ENCODE peak calls at places on chromosomes 1 and 21, in four cellular contexts. A is HFF-Myc, X is H1, L is dorsolateral prefrontal cortex. K is an unnamed sample.

GRCh38 chr1:160641323-160642280 is 5.2 kb downstream of the SLAMF1 start:
- DNase-seq in A (no peak), X (no peak), L (no peak), K (no peak)

GRCh38 chr1:117740461-117740860 is 134.6 kb downstream of the TENT5C start:
- DNase-seq in A (no peak), X (no peak), L (no peak), K (no peak)

GRCh38 chr1:152907686-152908601 is at the start of gene IVL:
- DNase-seq in A (no peak), X (no peak), L (no peak), K (no peak)

GRCh38 chr1:171506525-171507304 is 21.4 kb downstream of the PRRC2C start:
- DNase-seq in A (no peak), X (no peak), L (no peak), K (no peak)

GRCh38 chr1:1331068-1331965 is at the start of gene TAS1R3:
- DNase-seq in A (no peak), X (no peak), L (no peak), K (no peak)

GRCh38 chr1:1920608-1921458 is 1.8 kb upstream of the TMEM52 start:
- DNase-seq in A (no peak), X (no peak), L (no peak), K (no peak)

GRCh38 chr1:241606544-241606943 is 33.6 kb downstream of the CHML start:
- DNase-seq in A (peak), X (no peak), L (no peak), K (no peak)

GRCh38 chr1:47147047-47147785 is 10.0 kb downstream of the CYP4A22 start:
- DNase-seq in A (no peak), X (no peak), L (no peak), K (no peak)

GRCh38 chr21:31203371-31204054 is 140.5 kb downstream of the TIAM1 start:
- DNase-seq in A (no peak), X (no peak), L (no peak), K (no peak)

GRCh38 chr1:92754000-92754787 is 30.7 kb downstream of the EVI5 start:
- DNase-seq in A (peak), X (no peak), L (no peak), K (peak)

GRCh38 chr1:236603896-236604217 is 459 bp downstream of the HEATR1 start:
- DNase-seq in A (no peak), X (no peak), L (no peak), K (no peak)

GRCh38 chr1:21689531-21690165 is 20.5 kb upstream of the RAP1GAP start:
- DNase-seq in A (no peak), X (no peak), L (no peak), K (no peak)

GRCh38 chr1:68590473-68590872 is 93.6 kb upstream of the DEPDC1 start:
- DNase-seq in A (no peak), X (no peak), L (no peak), K (no peak)
- TF ChIP-seq CTCF in A (no peak), X (no peak), L (no peak), K (no peak)

DNA sequence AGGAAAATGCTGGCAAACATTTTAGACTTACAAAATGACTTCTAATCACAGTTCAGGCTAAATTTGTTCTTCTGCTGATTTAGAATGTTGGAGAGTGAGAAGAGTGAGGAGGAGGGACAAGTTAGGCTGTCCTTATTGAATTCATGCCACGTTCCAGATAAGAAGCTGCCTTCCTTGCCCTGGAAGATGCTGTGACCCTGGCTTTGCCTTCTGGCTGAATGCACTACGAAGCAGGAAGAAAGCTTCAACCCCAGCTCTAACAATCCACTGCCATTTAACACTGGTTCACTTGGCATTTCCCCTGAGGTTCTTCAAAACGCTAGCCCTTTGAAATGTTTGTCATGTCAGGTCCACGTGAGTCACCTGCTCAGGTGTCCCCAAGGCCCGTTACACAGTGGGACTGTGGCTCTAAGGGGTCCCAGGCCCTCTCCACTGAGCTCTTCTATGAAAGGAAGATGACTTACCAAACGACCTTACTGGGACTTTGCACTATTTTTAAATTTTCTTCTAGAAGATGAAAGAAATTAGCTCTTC is 30.0 kb upstream of the LRRC8C start:
- DNase-seq in A (no peak), X (no peak), L (no peak), K (no peak)
- H3K4me3 ChIP-seq in A (no peak), X (no peak), L (no peak), K (no peak)

GRCh38 chr1:14538335-14538734 is 60.1 kb upstream of the KAZN start:
- DNase-seq in A (no peak), X (no peak), L (no peak), K (no peak)
- TF ChIP-seq CTCF in A (no peak), X (peak), L (no peak), K (peak)

GRCh38 chr21:45555557-45556301 is 13.5 kb upstream of the SLC19A1 start:
- DNase-seq in A (peak), X (peak), L (peak), K (peak)

GRCh38 chr21:45552696-45553391 is 10.6 kb upstream of the SLC19A1 start:
- DNase-seq in A (no peak), X (no peak), L (no peak), K (no peak)

GRCh38 chr21:45556302-45556644 is 14.0 kb upstream of the SLC19A1 start:
- DNase-seq in A (no peak), X (peak), L (no peak), K (no peak)

GRCh38 chr21:45555251-45555556 is 13.0 kb upstream of the SLC19A1 start:
- DNase-seq in A (no peak), X (no peak), L (no peak), K (no peak)

GRCh38 chr21:45554477-45555175 is 12.4 kb upstream of the SLC19A1 start:
- DNase-seq in A (peak), X (peak), L (peak), K (no peak)
- H3K4me3 ChIP-seq in A (peak), X (peak), L (peak), K (peak)

GRCh38 chr21:39088831-39089380 is 94.3 kb downstream of the PSMG1 start:
- DNase-seq in A (no peak), X (no peak), L (no peak), K (no peak)
- TF ChIP-seq CTCF in A (peak), X (no peak), L (no peak), K (no peak)

GRCh38 chr1:155947292-155947691 is 5.9 kb downstream of the RXFP4 start:
- DNase-seq in A (no peak), X (no peak), L (no peak), K (no peak)
- H3K4me3 ChIP-seq in A (no peak), X (no peak), L (no peak), K (no peak)

DNA sequence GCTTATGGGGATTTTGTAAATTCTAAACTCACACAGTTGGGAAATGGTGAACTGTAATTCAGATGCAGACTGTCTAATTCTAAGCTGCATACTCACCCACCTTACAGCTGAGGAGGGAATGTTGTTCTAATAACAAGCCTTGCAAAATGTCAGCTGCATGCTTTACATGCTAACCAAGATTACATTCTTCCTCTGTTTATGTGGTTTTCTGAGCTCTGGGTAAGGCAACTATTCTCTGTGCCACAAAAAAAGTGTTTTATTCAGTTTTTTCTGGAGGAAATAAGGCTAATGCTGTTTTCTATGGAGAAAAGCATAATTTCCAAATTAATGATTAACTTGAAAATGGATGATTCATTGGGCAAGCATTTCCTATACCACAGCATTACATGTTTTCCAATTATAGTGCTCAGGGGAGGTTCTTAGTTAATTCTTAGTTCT is 64.9 kb downstream of the RGS13 start:
- DNase-seq in A (peak), X (no peak), L (no peak), K (peak)
- TF ChIP-seq CTCF in A (no peak), X (no peak), L (no peak), K (no peak)